ENCODE peak calls at places on chromosomes 13 and 19, in ten cellular contexts. One of them, this sample, is unnamed.

GRCh38 chr13:77980592-77980991 is 62.0 kb upstream of the EDNRB start:
- DNase-seq in CD8-positive, alpha-beta T cell: no peak
- DNase-seq in heart right ventricle: no peak
- DNase-seq in HL-60: no peak
- DNase-seq in kidney: no peak
- DNase-seq in fibroblast of mammary gland: peak; percentile 81
- DNase-seq in lower leg skin: peak; percentile 20
- DNase-seq in suprapubic skin: no peak
- DNase-seq in AG10803: peak; percentile 67
- DNase-seq in psoas muscle: no peak
- DNase-seq in this sample: peak; percentile 87

GRCh38 chr19:38496603-38497487 is 63.4 kb downstream of the RYR1 start:
- DNase-seq in heart right ventricle: peak; percentile 44
- DNase-seq in HL-60: no peak
- DNase-seq in suprapubic skin: no peak
- DNase-seq in lower leg skin: no peak
- DNase-seq in psoas muscle: no peak
- DNase-seq in AG10803: no peak
- DNase-seq in CD8-positive, alpha-beta T cell: no peak
- DNase-seq in fibroblast of mammary gland: peak; percentile 39
- DNase-seq in kidney: no peak
- DNase-seq in this sample: no peak

GRCh38 chr19:2434267-2434666 is 6.9 kb upstream of the TIMM13 start:
- DNase-seq in fibroblast of mammary gland: no peak
- DNase-seq in psoas muscle: no peak
- DNase-seq in heart right ventricle: no peak
- DNase-seq in HL-60: no peak
- DNase-seq in lower leg skin: no peak
- DNase-seq in kidney: no peak
- DNase-seq in suprapubic skin: no peak
- DNase-seq in AG10803: no peak
- DNase-seq in CD8-positive, alpha-beta T cell: no peak
- DNase-seq in this sample: no peak

GRCh38 chr19:53981408-53981998 is 9.9 kb upstream of the CACNG6 start:
- DNase-seq in suprapubic skin: no peak
- DNase-seq in lower leg skin: no peak
- DNase-seq in AG10803: no peak
- DNase-seq in CD8-positive, alpha-beta T cell: no peak
- DNase-seq in HL-60: no peak
- DNase-seq in heart right ventricle: no peak
- DNase-seq in fibroblast of mammary gland: no peak
- DNase-seq in kidney: no peak
- DNase-seq in psoas muscle: no peak
- DNase-seq in this sample: no peak

GRCh38 chr19:56137405-56137804 is 3.7 kb upstream of the ZNF444 start:
- DNase-seq in kidney: no peak
- DNase-seq in CD8-positive, alpha-beta T cell: no peak
- DNase-seq in heart right ventricle: no peak
- DNase-seq in lower leg skin: no peak
- DNase-seq in HL-60: no peak
- DNase-seq in AG10803: no peak
- DNase-seq in fibroblast of mammary gland: no peak
- DNase-seq in psoas muscle: no peak
- DNase-seq in suprapubic skin: no peak
- DNase-seq in this sample: no peak

GRCh38 chr13:112587359-112587766 is 590 bp downstream of the TUBGCP3 start:
- DNase-seq in lower leg skin: peak; percentile 74
- DNase-seq in suprapubic skin: peak; percentile 89
- DNase-seq in heart right ventricle: peak; percentile 83
- DNase-seq in psoas muscle: peak; percentile 95
- DNase-seq in HL-60: peak; percentile 68
- DNase-seq in kidney: peak; percentile 94
- DNase-seq in CD8-positive, alpha-beta T cell: peak; percentile 68
- DNase-seq in fibroblast of mammary gland: peak; percentile 82
- DNase-seq in AG10803: peak; percentile 80
- DNase-seq in this sample: peak; percentile 81

GRCh38 chr19:9354651-9355050 is 8.2 kb upstream of the ZNF177 start:
- DNase-seq in lower leg skin: no peak
- DNase-seq in psoas muscle: no peak
- DNase-seq in HL-60: no peak
- DNase-seq in AG10803: peak; percentile 11
- DNase-seq in CD8-positive, alpha-beta T cell: no peak
- DNase-seq in fibroblast of mammary gland: no peak
- DNase-seq in suprapubic skin: no peak
- DNase-seq in heart right ventricle: no peak
- DNase-seq in kidney: no peak
- DNase-seq in this sample: no peak

GRCh38 chr19:57664269-57665127 is 4.2 kb upstream of the ZSCAN4 start:
- DNase-seq in suprapubic skin: no peak
- DNase-seq in HL-60: no peak
- DNase-seq in CD8-positive, alpha-beta T cell: no peak
- DNase-seq in fibroblast of mammary gland: peak; percentile 28
- DNase-seq in heart right ventricle: peak; percentile 68
- DNase-seq in lower leg skin: no peak
- DNase-seq in psoas muscle: peak; percentile 64
- DNase-seq in AG10803: peak; percentile 50
- DNase-seq in kidney: peak; percentile 80
- DNase-seq in this sample: peak; percentile 42

GRCh38 chr19:2249880-2250764 is 999 bp downstream of the AMH start:
- DNase-seq in HL-60: no peak
- DNase-seq in fibroblast of mammary gland: no peak
- DNase-seq in lower leg skin: no peak
- DNase-seq in CD8-positive, alpha-beta T cell: no peak
- DNase-seq in kidney: peak; percentile 76
- DNase-seq in suprapubic skin: no peak
- DNase-seq in AG10803: no peak
- DNase-seq in psoas muscle: no peak
- DNase-seq in heart right ventricle: no peak
- DNase-seq in this sample: no peak

GRCh38 chr13:111336666-111337065 is 16.2 kb downstream of the TEX29 start:
- DNase-seq in heart right ventricle: no peak
- DNase-seq in psoas muscle: no peak
- DNase-seq in CD8-positive, alpha-beta T cell: no peak
- DNase-seq in suprapubic skin: no peak
- DNase-seq in kidney: no peak
- DNase-seq in HL-60: no peak
- DNase-seq in AG10803: peak; percentile 31
- DNase-seq in lower leg skin: no peak
- DNase-seq in fibroblast of mammary gland: peak; percentile 86
- DNase-seq in this sample: peak; percentile 45

GRCh38 chr13:93730780-93731179 is 504.2 kb downstream of the GPC6 start:
- DNase-seq in AG10803: peak; percentile 11
- DNase-seq in lower leg skin: no peak
- DNase-seq in suprapubic skin: no peak
- DNase-seq in kidney: no peak
- DNase-seq in fibroblast of mammary gland: no peak
- DNase-seq in HL-60: no peak
- DNase-seq in heart right ventricle: no peak
- DNase-seq in psoas muscle: no peak
- DNase-seq in CD8-positive, alpha-beta T cell: no peak
- DNase-seq in this sample: peak; percentile 68

GRCh38 chr13:100946588-100946987 is 272.0 kb upstream of the TMTC4 start:
- DNase-seq in HL-60: no peak
- DNase-seq in psoas muscle: no peak
- DNase-seq in kidney: no peak
- DNase-seq in suprapubic skin: no peak
- DNase-seq in fibroblast of mammary gland: no peak
- DNase-seq in heart right ventricle: no peak
- DNase-seq in CD8-positive, alpha-beta T cell: no peak
- DNase-seq in lower leg skin: no peak
- DNase-seq in AG10803: no peak
- DNase-seq in this sample: no peak

GRCh38 chr19:35416331-35416730 is 31.7 kb upstream of the FFAR2 start:
- DNase-seq in HL-60: no peak
- DNase-seq in lower leg skin: no peak
- DNase-seq in heart right ventricle: no peak
- DNase-seq in suprapubic skin: no peak
- DNase-seq in psoas muscle: no peak
- DNase-seq in CD8-positive, alpha-beta T cell: no peak
- DNase-seq in fibroblast of mammary gland: no peak
- DNase-seq in kidney: no peak
- DNase-seq in AG10803: no peak
- DNase-seq in this sample: no peak

GRCh38 chr19:38942471-38943181 is 11.9 kb downstream of the MRPS12 start:
- DNase-seq in CD8-positive, alpha-beta T cell: no peak
- DNase-seq in fibroblast of mammary gland: no peak
- DNase-seq in AG10803: no peak
- DNase-seq in HL-60: no peak
- DNase-seq in psoas muscle: no peak
- DNase-seq in suprapubic skin: no peak
- DNase-seq in kidney: peak; percentile 46
- DNase-seq in lower leg skin: no peak
- DNase-seq in heart right ventricle: no peak
- DNase-seq in this sample: no peak

GRCh38 chr19:15154002-15154612 is 46.7 kb downstream of the NOTCH3 start:
- DNase-seq in HL-60: no peak
- DNase-seq in kidney: no peak
- DNase-seq in psoas muscle: no peak
- DNase-seq in fibroblast of mammary gland: peak; percentile 61
- DNase-seq in CD8-positive, alpha-beta T cell: peak; percentile 33
- DNase-seq in heart right ventricle: no peak
- DNase-seq in AG10803: peak; percentile 39
- DNase-seq in suprapubic skin: no peak
- DNase-seq in lower leg skin: no peak
- DNase-seq in this sample: peak; percentile 72

GRCh38 chr19:11538232-11539036 is at the start of gene CNN1:
- DNase-seq in kidney: peak; percentile 88
- DNase-seq in psoas muscle: peak; percentile 59
- DNase-seq in AG10803: peak; percentile 76
- DNase-seq in suprapubic skin: no peak
- DNase-seq in fibroblast of mammary gland: peak; percentile 25
- DNase-seq in HL-60: no peak
- DNase-seq in heart right ventricle: peak; percentile 52
- DNase-seq in lower leg skin: no peak
- DNase-seq in CD8-positive, alpha-beta T cell: no peak
- DNase-seq in this sample: peak; percentile 60

GRCh38 chr19:6213266-6213595 is 66.5 kb downstream of the MLLT1 start:
- DNase-seq in HL-60: no peak
- DNase-seq in fibroblast of mammary gland: no peak
- DNase-seq in AG10803: no peak
- DNase-seq in heart right ventricle: no peak
- DNase-seq in kidney: peak; percentile 54
- DNase-seq in psoas muscle: peak; percentile 49
- DNase-seq in CD8-positive, alpha-beta T cell: no peak
- DNase-seq in suprapubic skin: no peak
- DNase-seq in lower leg skin: no peak
- DNase-seq in this sample: no peak

GRCh38 chr13:43237616-43238015 is 214.2 kb downstream of the DNAJC15 start:
- DNase-seq in HL-60: no peak
- DNase-seq in AG10803: no peak
- DNase-seq in fibroblast of mammary gland: no peak
- DNase-seq in kidney: no peak
- DNase-seq in CD8-positive, alpha-beta T cell: no peak
- DNase-seq in heart right ventricle: no peak
- DNase-seq in psoas muscle: no peak
- DNase-seq in lower leg skin: no peak
- DNase-seq in suprapubic skin: no peak
- DNase-seq in this sample: no peak
- H3K4me3 ChIP-seq in HL-60: no peak overlapping the region
- H3K4me3 ChIP-seq in AG10803: no peak overlapping the region
- H3K4me3 ChIP-seq in fibroblast of mammary gland: no peak overlapping the region
- H3K4me3 ChIP-seq in kidney: no peak overlapping the region
- H3K4me3 ChIP-seq in CD8-positive, alpha-beta T cell: no peak overlapping the region
- H3K4me3 ChIP-seq in heart right ventricle: no peak overlapping the region
- H3K4me3 ChIP-seq in psoas muscle: no peak overlapping the region
- H3K4me3 ChIP-seq in lower leg skin: no peak overlapping the region
- H3K4me3 ChIP-seq in suprapubic skin: no peak overlapping the region
- H3K4me3 ChIP-seq in this sample: no peak overlapping the region

DNA sequence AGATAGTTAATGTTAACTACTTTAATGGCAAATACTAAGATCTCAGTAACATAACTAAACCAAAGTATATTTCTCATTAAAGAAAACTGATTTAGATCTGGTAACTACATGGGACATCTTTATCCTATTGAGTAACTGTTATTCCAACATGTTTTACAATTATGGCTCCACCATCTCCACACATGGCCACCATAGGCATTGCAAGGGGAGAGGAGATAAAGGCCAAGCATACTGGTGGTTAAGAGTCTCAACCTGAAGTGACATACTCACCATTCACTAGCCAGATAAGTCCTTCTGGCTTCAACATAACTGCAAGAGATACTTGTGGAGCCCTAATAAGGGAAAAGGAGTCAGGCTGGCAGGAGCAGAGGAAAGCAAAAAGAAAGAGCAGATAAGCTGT is 1586.4 kb upstream of the SPRY2 start:
- DNase-seq in kidney: no peak
- DNase-seq in psoas muscle: no peak
- DNase-seq in HL-60: no peak
- DNase-seq in AG10803: no peak
- DNase-seq in lower leg skin: no peak
- DNase-seq in CD8-positive, alpha-beta T cell: no peak
- DNase-seq in heart right ventricle: no peak
- DNase-seq in fibroblast of mammary gland: no peak
- DNase-seq in suprapubic skin: no peak
- DNase-seq in this sample: no peak
- TF ChIP-seq CTCF in kidney: no peak
- TF ChIP-seq CTCF in psoas muscle: no peak
- TF ChIP-seq CTCF in HL-60: no peak
- TF ChIP-seq CTCF in AG10803: no peak
- TF ChIP-seq CTCF in lower leg skin: no peak
- TF ChIP-seq CTCF in CD8-positive, alpha-beta T cell: no peak
- TF ChIP-seq CTCF in heart right ventricle: no peak
- TF ChIP-seq CTCF in fibroblast of mammary gland: no peak
- TF ChIP-seq CTCF in suprapubic skin: no peak
- TF ChIP-seq CTCF in this sample: no peak

DNA sequence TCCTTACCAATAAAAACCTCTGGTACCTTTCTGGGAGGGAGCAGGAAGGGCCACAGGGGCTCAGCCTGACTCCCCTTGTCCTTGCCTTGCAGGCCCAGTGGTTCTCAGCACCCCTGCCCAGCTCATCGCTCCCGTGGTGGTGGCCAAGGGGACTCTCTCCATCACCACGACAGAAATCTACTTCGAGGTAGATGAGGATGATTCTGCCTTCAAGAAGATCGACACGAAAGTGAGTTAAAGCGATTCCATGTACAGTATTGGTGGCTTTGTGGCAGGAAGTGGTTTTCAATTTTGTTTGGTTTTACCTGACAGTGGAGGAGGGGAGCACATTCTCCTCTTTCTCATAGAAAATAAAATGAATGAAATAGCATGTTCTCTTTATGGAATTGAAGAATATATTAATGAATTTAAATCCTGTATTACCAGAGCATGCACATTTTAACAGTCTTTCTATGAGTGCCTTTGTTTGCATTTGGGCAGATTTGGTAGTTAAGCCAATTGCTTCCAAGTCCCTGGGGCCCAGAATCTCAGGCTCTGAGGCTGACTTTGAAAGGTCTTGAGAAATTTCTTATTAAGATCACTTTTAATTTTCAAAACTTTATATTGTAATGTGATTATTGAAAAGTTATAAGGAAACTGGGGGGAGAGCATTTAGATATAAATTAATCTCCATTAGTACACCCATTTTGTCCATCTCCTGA is 4.0 kb downstream of the MAB21L1 start:
- DNase-seq in AG10803: no peak
- DNase-seq in suprapubic skin: no peak
- DNase-seq in lower leg skin: no peak
- DNase-seq in CD8-positive, alpha-beta T cell: no peak
- DNase-seq in kidney: peak; percentile 41
- DNase-seq in psoas muscle: peak; percentile 45
- DNase-seq in HL-60: no peak
- DNase-seq in heart right ventricle: no peak
- DNase-seq in fibroblast of mammary gland: peak; percentile 56
- DNase-seq in this sample: no peak
- H3K4me3 ChIP-seq in AG10803: peak overlapping the region; percentile 87
- H3K4me3 ChIP-seq in suprapubic skin: peak overlapping the region; percentile 59
- H3K4me3 ChIP-seq in lower leg skin: no peak overlapping the region
- H3K4me3 ChIP-seq in CD8-positive, alpha-beta T cell: no peak overlapping the region
- H3K4me3 ChIP-seq in kidney: no peak overlapping the region
- H3K4me3 ChIP-seq in psoas muscle: peak overlapping the region; percentile 70
- H3K4me3 ChIP-seq in HL-60: no peak overlapping the region
- H3K4me3 ChIP-seq in heart right ventricle: no peak overlapping the region
- H3K4me3 ChIP-seq in fibroblast of mammary gland: peak overlapping the region; percentile 87
- H3K4me3 ChIP-seq in this sample: no peak overlapping the region

GRCh38 chr13:79662882-79663281 is 181.9 kb downstream of the NDFIP2 start:
- DNase-seq in lower leg skin: no peak
- DNase-seq in psoas muscle: peak; percentile 53
- DNase-seq in suprapubic skin: no peak
- DNase-seq in CD8-positive, alpha-beta T cell: no peak
- DNase-seq in fibroblast of mammary gland: no peak
- DNase-seq in heart right ventricle: peak; percentile 21
- DNase-seq in AG10803: no peak
- DNase-seq in HL-60: no peak
- DNase-seq in kidney: no peak
- DNase-seq in this sample: no peak
- TF ChIP-seq CTCF in lower leg skin: no peak
- TF ChIP-seq CTCF in psoas muscle: no peak
- TF ChIP-seq CTCF in suprapubic skin: no peak
- TF ChIP-seq CTCF in CD8-positive, alpha-beta T cell: no peak
- TF ChIP-seq CTCF in fibroblast of mammary gland: no peak
- TF ChIP-seq CTCF in heart right ventricle: no peak
- TF ChIP-seq CTCF in AG10803: no peak
- TF ChIP-seq CTCF in HL-60: no peak
- TF ChIP-seq CTCF in kidney: no peak
- TF ChIP-seq CTCF in this sample: no peak